ENCODE peak calls at places on chromosomes 3 and 15, in eight cellular contexts. One of them, this sample, is unnamed.

GRCh38 chr3:168248383-168249047 is 152.8 kb upstream of the GOLIM4 start:
- DNase-seq in mammary epithelial cell: peak; percentile 20
- DNase-seq in heart right ventricle: no peak
- DNase-seq in adrenal gland: no peak
- DNase-seq in PC-3: peak; percentile 65
- DNase-seq in A673: peak; percentile 1
- DNase-seq in brain microvascular endothelial cell: peak; percentile 16
- DNase-seq in stomach: peak; percentile 29
- DNase-seq in this sample: peak; percentile 12

GRCh38 chr3:15309662-15310335 is 22.6 kb downstream of the SH3BP5 start:
- DNase-seq in mammary epithelial cell: peak; percentile 35
- DNase-seq in adrenal gland: no peak
- DNase-seq in heart right ventricle: no peak
- DNase-seq in PC-3: peak; percentile 61
- DNase-seq in brain microvascular endothelial cell: peak; percentile 36
- DNase-seq in stomach: no peak
- DNase-seq in A673: no peak
- DNase-seq in this sample: peak; percentile 44

GRCh38 chr15:92992712-92993111 is 92.6 kb downstream of the CHD2 start:
- DNase-seq in brain microvascular endothelial cell: no peak
- DNase-seq in heart right ventricle: peak; percentile 27
- DNase-seq in adrenal gland: no peak
- DNase-seq in PC-3: no peak
- DNase-seq in stomach: no peak
- DNase-seq in mammary epithelial cell: no peak
- DNase-seq in A673: no peak
- DNase-seq in this sample: no peak

GRCh38 chr15:99708563-99708962 is 24.7 kb downstream of the LYSMD4 start:
- DNase-seq in A673: peak; percentile 44
- DNase-seq in mammary epithelial cell: peak; percentile 92
- DNase-seq in brain microvascular endothelial cell: peak; percentile 89
- DNase-seq in PC-3: peak; percentile 94
- DNase-seq in adrenal gland: peak; percentile 85
- DNase-seq in stomach: peak; percentile 77
- DNase-seq in heart right ventricle: peak; percentile 77
- DNase-seq in this sample: peak; percentile 94

GRCh38 chr3:127799476-127800222 is 22.7 kb downstream of the MGLL start:
- DNase-seq in PC-3: peak; percentile 89
- DNase-seq in brain microvascular endothelial cell: peak; percentile 88
- DNase-seq in A673: no peak
- DNase-seq in stomach: no peak
- DNase-seq in adrenal gland: no peak
- DNase-seq in mammary epithelial cell: peak; percentile 83
- DNase-seq in heart right ventricle: no peak
- DNase-seq in this sample: peak; percentile 98

GRCh38 chr3:10515396-10515795 is 10.0 kb upstream of the ATP2B2 start:
- DNase-seq in brain microvascular endothelial cell: no peak
- DNase-seq in adrenal gland: no peak
- DNase-seq in stomach: no peak
- DNase-seq in mammary epithelial cell: no peak
- DNase-seq in heart right ventricle: no peak
- DNase-seq in A673: no peak
- DNase-seq in PC-3: no peak
- DNase-seq in this sample: no peak

GRCh38 chr15:41727143-41727542 is 47.1 kb upstream of the MAPKBP1 start:
- DNase-seq in mammary epithelial cell: no peak
- DNase-seq in A673: no peak
- DNase-seq in brain microvascular endothelial cell: peak; percentile 37
- DNase-seq in PC-3: no peak
- DNase-seq in heart right ventricle: no peak
- DNase-seq in stomach: no peak
- DNase-seq in adrenal gland: no peak
- DNase-seq in this sample: no peak

GRCh38 chr15:41969851-41970431 is 2.4 kb downstream of the EHD4 start:
- DNase-seq in A673: peak; percentile 94
- DNase-seq in stomach: peak; percentile 25
- DNase-seq in mammary epithelial cell: peak; percentile 54
- DNase-seq in adrenal gland: peak; percentile 20
- DNase-seq in brain microvascular endothelial cell: peak; percentile 39
- DNase-seq in PC-3: peak; percentile 26
- DNase-seq in heart right ventricle: no peak
- DNase-seq in this sample: peak; percentile 23

GRCh38 chr3:67790043-67790442 is 135.6 kb upstream of the SUCLG2 start:
- DNase-seq in A673: peak; percentile 38
- DNase-seq in heart right ventricle: peak; percentile 25
- DNase-seq in adrenal gland: peak; percentile 70
- DNase-seq in PC-3: peak; percentile 49
- DNase-seq in mammary epithelial cell: peak; percentile 30
- DNase-seq in brain microvascular endothelial cell: peak; percentile 65
- DNase-seq in stomach: peak; percentile 52
- DNase-seq in this sample: peak; percentile 27

GRCh38 chr15:39684215-39684614 is 98.4 kb downstream of the FSIP1 start:
- DNase-seq in A673: no peak
- DNase-seq in heart right ventricle: no peak
- DNase-seq in brain microvascular endothelial cell: peak; percentile 28
- DNase-seq in adrenal gland: no peak
- DNase-seq in mammary epithelial cell: no peak
- DNase-seq in PC-3: no peak
- DNase-seq in stomach: no peak
- DNase-seq in this sample: no peak

GRCh38 chr3:55519016-55519415 is 31.9 kb upstream of the WNT5A start:
- DNase-seq in brain microvascular endothelial cell: no peak
- DNase-seq in adrenal gland: no peak
- DNase-seq in heart right ventricle: no peak
- DNase-seq in stomach: no peak
- DNase-seq in PC-3: peak; percentile 64
- DNase-seq in A673: no peak
- DNase-seq in mammary epithelial cell: peak; percentile 76
- DNase-seq in this sample: peak; percentile 72

GRCh38 chr3:169245631-169246030 is 417.9 kb downstream of the MECOM start:
- DNase-seq in stomach: no peak
- DNase-seq in A673: no peak
- DNase-seq in PC-3: no peak
- DNase-seq in mammary epithelial cell: no peak
- DNase-seq in brain microvascular endothelial cell: no peak
- DNase-seq in heart right ventricle: no peak
- DNase-seq in adrenal gland: no peak
- DNase-seq in this sample: no peak

GRCh38 chr3:14392803-14393319 is 9.5 kb upstream of the SLC6A6 start:
- DNase-seq in adrenal gland: no peak
- DNase-seq in A673: no peak
- DNase-seq in brain microvascular endothelial cell: no peak
- DNase-seq in mammary epithelial cell: no peak
- DNase-seq in PC-3: no peak
- DNase-seq in stomach: no peak
- DNase-seq in heart right ventricle: no peak
- DNase-seq in this sample: no peak

GRCh38 chr15:84979651-84980050 is 2.0 kb upstream of the PDE8A start:
- DNase-seq in stomach: no peak
- DNase-seq in heart right ventricle: no peak
- DNase-seq in PC-3: no peak
- DNase-seq in A673: no peak
- DNase-seq in mammary epithelial cell: no peak
- DNase-seq in adrenal gland: peak; percentile 71
- DNase-seq in brain microvascular endothelial cell: no peak
- DNase-seq in this sample: no peak

GRCh38 chr15:70480196-70480856 is 283.0 kb downstream of the UACA start:
- DNase-seq in A673: no peak
- DNase-seq in adrenal gland: no peak
- DNase-seq in brain microvascular endothelial cell: no peak
- DNase-seq in stomach: no peak
- DNase-seq in heart right ventricle: no peak
- DNase-seq in mammary epithelial cell: no peak
- DNase-seq in PC-3: no peak
- DNase-seq in this sample: no peak

GRCh38 chr15:68208136-68208535 is 3.0 kb upstream of the CALML4 start:
- DNase-seq in stomach: peak; percentile 22
- DNase-seq in A673: no peak
- DNase-seq in brain microvascular endothelial cell: no peak
- DNase-seq in mammary epithelial cell: no peak
- DNase-seq in PC-3: no peak
- DNase-seq in adrenal gland: peak; percentile 18
- DNase-seq in heart right ventricle: no peak
- DNase-seq in this sample: no peak

GRCh38 chr3:32097768-32098167 is 8.7 kb upstream of the GPD1L start:
- DNase-seq in heart right ventricle: no peak
- DNase-seq in stomach: no peak
- DNase-seq in PC-3: no peak
- DNase-seq in mammary epithelial cell: no peak
- DNase-seq in A673: no peak
- DNase-seq in brain microvascular endothelial cell: no peak
- DNase-seq in adrenal gland: no peak
- DNase-seq in this sample: no peak

GRCh38 chr3:160163259-160163878 is 61.9 kb upstream of the C3orf80 start:
- DNase-seq in A673: peak; percentile 48
- DNase-seq in adrenal gland: no peak
- DNase-seq in mammary epithelial cell: no peak
- DNase-seq in heart right ventricle: no peak
- DNase-seq in brain microvascular endothelial cell: no peak
- DNase-seq in stomach: no peak
- DNase-seq in PC-3: peak; percentile 46
- DNase-seq in this sample: peak; percentile 24

GRCh38 chr15:75661041-75661778 is 13.5 kb downstream of the SNX33 start:
- DNase-seq in adrenal gland: peak; percentile 75
- DNase-seq in A673: no peak
- DNase-seq in stomach: peak; percentile 87
- DNase-seq in heart right ventricle: peak; percentile 81
- DNase-seq in mammary epithelial cell: peak; percentile 93
- DNase-seq in PC-3: peak; percentile 86
- DNase-seq in brain microvascular endothelial cell: peak; percentile 92
- DNase-seq in this sample: peak; percentile 90

GRCh38 chr3:39150170-39150802 is 3.1 kb downstream of the CSRNP1 start:
- DNase-seq in adrenal gland: no peak
- DNase-seq in mammary epithelial cell: no peak
- DNase-seq in A673: no peak
- DNase-seq in stomach: no peak
- DNase-seq in heart right ventricle: no peak
- DNase-seq in PC-3: no peak
- DNase-seq in brain microvascular endothelial cell: no peak
- DNase-seq in this sample: no peak

GRCh38 chr3:144270100-144270499 is 298.5 kb downstream of the DIPK2A start:
- DNase-seq in brain microvascular endothelial cell: no peak
- DNase-seq in A673: no peak
- DNase-seq in heart right ventricle: peak; percentile 11
- DNase-seq in stomach: no peak
- DNase-seq in mammary epithelial cell: no peak
- DNase-seq in PC-3: no peak
- DNase-seq in adrenal gland: peak; percentile 29
- DNase-seq in this sample: no peak

GRCh38 chr3:72953325-72953956 is 43.2 kb upstream of the PPP4R2 start:
- DNase-seq in PC-3: peak; percentile 29
- DNase-seq in stomach: no peak
- DNase-seq in A673: no peak
- DNase-seq in adrenal gland: peak; percentile 64
- DNase-seq in brain microvascular endothelial cell: no peak
- DNase-seq in heart right ventricle: no peak
- DNase-seq in mammary epithelial cell: no peak
- DNase-seq in this sample: peak; percentile 59

GRCh38 chr3:21783834-21784233 is 32.8 kb upstream of the ZNF385D start:
- DNase-seq in adrenal gland: no peak
- DNase-seq in mammary epithelial cell: no peak
- DNase-seq in A673: no peak
- DNase-seq in brain microvascular endothelial cell: no peak
- DNase-seq in PC-3: no peak
- DNase-seq in stomach: no peak
- DNase-seq in heart right ventricle: no peak
- DNase-seq in this sample: no peak

GRCh38 chr3:60490992-60491391 is 760.3 kb downstream of the FHIT start:
- DNase-seq in heart right ventricle: no peak
- DNase-seq in brain microvascular endothelial cell: no peak
- DNase-seq in PC-3: peak; percentile 19
- DNase-seq in stomach: no peak
- DNase-seq in mammary epithelial cell: no peak
- DNase-seq in A673: no peak
- DNase-seq in adrenal gland: no peak
- DNase-seq in this sample: no peak
- TF ChIP-seq CTCF in heart right ventricle: no peak
- TF ChIP-seq CTCF in brain microvascular endothelial cell: no peak
- TF ChIP-seq CTCF in PC-3: no peak
- TF ChIP-seq CTCF in stomach: no peak
- TF ChIP-seq CTCF in mammary epithelial cell: no peak
- TF ChIP-seq CTCF in A673: no peak
- TF ChIP-seq CTCF in adrenal gland: no peak
- TF ChIP-seq CTCF in this sample: no peak

GRCh38 chr3:132597660-132598059 is 590 bp downstream of the ACKR4 start:
- DNase-seq in mammary epithelial cell: no peak
- DNase-seq in adrenal gland: no peak
- DNase-seq in brain microvascular endothelial cell: no peak
- DNase-seq in A673: no peak
- DNase-seq in stomach: no peak
- DNase-seq in heart right ventricle: no peak
- DNase-seq in PC-3: no peak
- DNase-seq in this sample: no peak

GRCh38 chr3:132595036-132595435 is 2.0 kb upstream of the ACKR4 start:
- DNase-seq in mammary epithelial cell: peak; percentile 57
- DNase-seq in brain microvascular endothelial cell: peak; percentile 56
- DNase-seq in heart right ventricle: no peak
- DNase-seq in PC-3: peak; percentile 1
- DNase-seq in A673: peak; percentile 24
- DNase-seq in adrenal gland: no peak
- DNase-seq in stomach: no peak
- DNase-seq in this sample: peak; percentile 85

GRCh38 chr3:132596326-132596725 is 744 bp upstream of the ACKR4 start:
- DNase-seq in brain microvascular endothelial cell: no peak
- DNase-seq in heart right ventricle: no peak
- DNase-seq in adrenal gland: no peak
- DNase-seq in mammary epithelial cell: no peak
- DNase-seq in A673: no peak
- DNase-seq in PC-3: no peak
- DNase-seq in stomach: no peak
- DNase-seq in this sample: no peak

GRCh38 chr3:132596816-132597433 is at the start of gene ACKR4:
- DNase-seq in adrenal gland: no peak
- DNase-seq in heart right ventricle: no peak
- DNase-seq in brain microvascular endothelial cell: no peak
- DNase-seq in A673: no peak
- DNase-seq in mammary epithelial cell: no peak
- DNase-seq in PC-3: no peak
- DNase-seq in stomach: no peak
- DNase-seq in this sample: no peak

GRCh38 chr3:132598181-132598580 is 1.1 kb downstream of the ACKR4 start:
- DNase-seq in adrenal gland: no peak
- DNase-seq in mammary epithelial cell: no peak
- DNase-seq in brain microvascular endothelial cell: no peak
- DNase-seq in heart right ventricle: no peak
- DNase-seq in A673: no peak
- DNase-seq in PC-3: no peak
- DNase-seq in stomach: no peak
- DNase-seq in this sample: no peak
- H3K4me3 ChIP-seq in adrenal gland: no peak overlapping the region
- H3K4me3 ChIP-seq in mammary epithelial cell: no peak overlapping the region
- H3K4me3 ChIP-seq in brain microvascular endothelial cell: no peak overlapping the region
- H3K4me3 ChIP-seq in heart right ventricle: no peak overlapping the region
- H3K4me3 ChIP-seq in A673: no peak overlapping the region
- H3K4me3 ChIP-seq in PC-3: no peak overlapping the region
- H3K4me3 ChIP-seq in stomach: no peak overlapping the region
- H3K4me3 ChIP-seq in this sample: no peak overlapping the region

GRCh38 chr15:77627067-77627466 is 5.6 kb downstream of the LINGO1 start:
- DNase-seq in heart right ventricle: no peak
- DNase-seq in PC-3: no peak
- DNase-seq in stomach: no peak
- DNase-seq in mammary epithelial cell: no peak
- DNase-seq in adrenal gland: no peak
- DNase-seq in A673: no peak
- DNase-seq in brain microvascular endothelial cell: no peak
- DNase-seq in this sample: no peak
- H3K27me3 ChIP-seq in heart right ventricle: peaks cover 10% of the 10 kb centered on the region
- H3K27me3 ChIP-seq in PC-3: peaks cover 17% of the 10 kb centered on the region
- H3K27me3 ChIP-seq in stomach: peaks cover 22% of the 10 kb centered on the region
- H3K27me3 ChIP-seq in mammary epithelial cell: peaks cover 8% of the 10 kb centered on the region
- H3K27me3 ChIP-seq in adrenal gland: peaks cover 3% of the 10 kb centered on the region
- H3K27me3 ChIP-seq in A673: no peaks in the 10 kb centered on the region
- H3K27me3 ChIP-seq in brain microvascular endothelial cell: peaks cover 33% of the 10 kb centered on the region
- H3K27me3 ChIP-seq in this sample: peaks cover 20% of the 10 kb centered on the region

GRCh38 chr3:187709155-187709554 is 6.8 kb upstream of the RTP2 start:
- DNase-seq in mammary epithelial cell: no peak
- DNase-seq in adrenal gland: no peak
- DNase-seq in stomach: no peak
- DNase-seq in brain microvascular endothelial cell: no peak
- DNase-seq in PC-3: peak; percentile 25
- DNase-seq in A673: no peak
- DNase-seq in heart right ventricle: no peak
- DNase-seq in this sample: no peak
- TF ChIP-seq CTCF in mammary epithelial cell: no peak
- TF ChIP-seq CTCF in adrenal gland: no peak
- TF ChIP-seq CTCF in stomach: no peak
- TF ChIP-seq CTCF in brain microvascular endothelial cell: peak; percentile 42
- TF ChIP-seq CTCF in PC-3: peak; percentile 47
- TF ChIP-seq CTCF in A673: no peak
- TF ChIP-seq CTCF in heart right ventricle: no peak
- TF ChIP-seq CTCF in this sample: no peak

This sample was measured in bronchial epithelial cell.